ENCODE peak calls at places on chromosomes 7 and 10, in eight cellular contexts. One of them, this sample, is unnamed.

GRCh38 chr7:132145466-132145865 is 430.8 kb downstream of the PLXNA4 start:
- DNase-seq in spleen: no peak
- DNase-seq in mammary epithelial cell: peak; percentile 92
- DNase-seq in upper lobe of left lung: no peak
- DNase-seq in testis: no peak
- DNase-seq in PC-3: peak; percentile 88
- DNase-seq in heart left ventricle: no peak
- DNase-seq in endothelial cell of umbilical vein: peak; percentile 88
- DNase-seq in this sample: peak; percentile 45

GRCh38 chr7:80428161-80429054 is 83.5 kb downstream of the GNAT3 start:
- DNase-seq in spleen: no peak
- DNase-seq in mammary epithelial cell: peak; percentile 62
- DNase-seq in upper lobe of left lung: no peak
- DNase-seq in testis: peak; percentile 28
- DNase-seq in PC-3: peak; percentile 73
- DNase-seq in heart left ventricle: no peak
- DNase-seq in endothelial cell of umbilical vein: peak; percentile 63
- DNase-seq in this sample: peak; percentile 58

GRCh38 chr7:155984609-155985405 is 172.5 kb upstream of the SHH start:
- DNase-seq in spleen: no peak
- DNase-seq in mammary epithelial cell: no peak
- DNase-seq in upper lobe of left lung: no peak
- DNase-seq in testis: no peak
- DNase-seq in PC-3: no peak
- DNase-seq in heart left ventricle: no peak
- DNase-seq in endothelial cell of umbilical vein: no peak
- DNase-seq in this sample: no peak

GRCh38 chr7:80259-81236 is 111.8 kb upstream of the FAM20C start:
- DNase-seq in spleen: peak; percentile 67
- DNase-seq in mammary epithelial cell: no peak
- DNase-seq in upper lobe of left lung: peak; percentile 62
- DNase-seq in testis: peak; percentile 11
- DNase-seq in PC-3: no peak
- DNase-seq in heart left ventricle: no peak
- DNase-seq in endothelial cell of umbilical vein: no peak
- DNase-seq in this sample: no peak

GRCh38 chr10:99661370-99661749 is 2.1 kb downstream of the ENTPD7 start:
- DNase-seq in spleen: no peak
- DNase-seq in mammary epithelial cell: peak; percentile 94
- DNase-seq in upper lobe of left lung: no peak
- DNase-seq in testis: no peak
- DNase-seq in PC-3: peak; percentile 89
- DNase-seq in heart left ventricle: no peak
- DNase-seq in endothelial cell of umbilical vein: peak; percentile 72
- DNase-seq in this sample: peak; percentile 26

GRCh38 chr10:114174462-114175190 is 623 bp upstream of the CCDC186 start:
- DNase-seq in spleen: peak; percentile 88
- DNase-seq in mammary epithelial cell: peak; percentile 81
- DNase-seq in upper lobe of left lung: no peak
- DNase-seq in testis: peak; percentile 56
- DNase-seq in PC-3: no peak
- DNase-seq in heart left ventricle: no peak
- DNase-seq in endothelial cell of umbilical vein: no peak
- DNase-seq in this sample: no peak

GRCh38 chr10:69407621-69408301 is 9.0 kb downstream of the TACR2 start:
- DNase-seq in spleen: peak; percentile 85
- DNase-seq in mammary epithelial cell: no peak
- DNase-seq in upper lobe of left lung: no peak
- DNase-seq in testis: no peak
- DNase-seq in PC-3: peak; percentile 65
- DNase-seq in heart left ventricle: peak; percentile 65
- DNase-seq in endothelial cell of umbilical vein: peak; percentile 31
- DNase-seq in this sample: no peak

GRCh38 chr7:127107601-127108007 is 145.1 kb downstream of the GRM8 start:
- DNase-seq in spleen: no peak
- DNase-seq in mammary epithelial cell: peak; percentile 59
- DNase-seq in upper lobe of left lung: no peak
- DNase-seq in testis: peak; percentile 81
- DNase-seq in PC-3: peak; percentile 57
- DNase-seq in heart left ventricle: no peak
- DNase-seq in endothelial cell of umbilical vein: peak; percentile 21
- DNase-seq in this sample: peak; percentile 87

GRCh38 chr7:98280791-98281756 is at the start of gene BRI3:
- DNase-seq in spleen: peak; percentile 97
- DNase-seq in mammary epithelial cell: peak; percentile 78
- DNase-seq in upper lobe of left lung: peak; percentile 99
- DNase-seq in testis: peak; percentile 96
- DNase-seq in PC-3: peak; percentile 85
- DNase-seq in heart left ventricle: peak; percentile 96
- DNase-seq in endothelial cell of umbilical vein: peak; percentile 79
- DNase-seq in this sample: peak; percentile 98

GRCh38 chr7:81150951-81151361 is 232.1 kb upstream of the SEMA3C start:
- DNase-seq in spleen: no peak
- DNase-seq in mammary epithelial cell: peak; percentile 32
- DNase-seq in upper lobe of left lung: no peak
- DNase-seq in testis: no peak
- DNase-seq in PC-3: no peak
- DNase-seq in heart left ventricle: no peak
- DNase-seq in endothelial cell of umbilical vein: no peak
- DNase-seq in this sample: no peak

GRCh38 chr7:83824214-83824613 is 175.3 kb upstream of the SEMA3E start:
- DNase-seq in spleen: no peak
- DNase-seq in mammary epithelial cell: peak; percentile 57
- DNase-seq in upper lobe of left lung: no peak
- DNase-seq in testis: no peak
- DNase-seq in PC-3: peak; percentile 81
- DNase-seq in heart left ventricle: no peak
- DNase-seq in endothelial cell of umbilical vein: peak; percentile 42
- DNase-seq in this sample: no peak

GRCh38 chr10:97543025-97543546 is 29.5 kb upstream of the ANKRD2 start:
- DNase-seq in spleen: peak; percentile 86
- DNase-seq in mammary epithelial cell: peak; percentile 98
- DNase-seq in upper lobe of left lung: no peak
- DNase-seq in testis: peak; percentile 66
- DNase-seq in PC-3: peak; percentile 88
- DNase-seq in heart left ventricle: peak; percentile 88
- DNase-seq in endothelial cell of umbilical vein: peak; percentile 98
- DNase-seq in this sample: peak; percentile 85

GRCh38 chr7:150780249-150780648 is 19.9 kb downstream of the TMEM176B start:
- DNase-seq in spleen: no peak
- DNase-seq in mammary epithelial cell: no peak
- DNase-seq in upper lobe of left lung: no peak
- DNase-seq in testis: no peak
- DNase-seq in PC-3: no peak
- DNase-seq in heart left ventricle: no peak
- DNase-seq in endothelial cell of umbilical vein: no peak
- DNase-seq in this sample: no peak

GRCh38 chr7:129612112-129613015 is 844 bp downstream of the NRF1 start:
- DNase-seq in spleen: peak; percentile 90
- DNase-seq in mammary epithelial cell: peak; percentile 22
- DNase-seq in upper lobe of left lung: peak; percentile 73
- DNase-seq in testis: peak; percentile 74
- DNase-seq in PC-3: peak; percentile 11
- DNase-seq in heart left ventricle: peak; percentile 77
- DNase-seq in endothelial cell of umbilical vein: peak; percentile 77
- DNase-seq in this sample: peak; percentile 61

GRCh38 chr7:157811946-157812345 is 475.1 kb downstream of the DNAJB6 start:
- DNase-seq in spleen: peak; percentile 56
- DNase-seq in mammary epithelial cell: no peak
- DNase-seq in upper lobe of left lung: no peak
- DNase-seq in testis: no peak
- DNase-seq in PC-3: no peak
- DNase-seq in heart left ventricle: peak; percentile 53
- DNase-seq in endothelial cell of umbilical vein: no peak
- DNase-seq in this sample: no peak

GRCh38 chr10:416091-416515 is 273.4 kb downstream of the DIP2C start:
- DNase-seq in spleen: no peak
- DNase-seq in mammary epithelial cell: no peak
- DNase-seq in upper lobe of left lung: no peak
- DNase-seq in testis: no peak
- DNase-seq in PC-3: no peak
- DNase-seq in heart left ventricle: no peak
- DNase-seq in endothelial cell of umbilical vein: no peak
- DNase-seq in this sample: no peak

GRCh38 chr10:27799046-27799445 is 53.4 kb upstream of the MKX start:
- DNase-seq in spleen: no peak
- DNase-seq in mammary epithelial cell: no peak
- DNase-seq in upper lobe of left lung: no peak
- DNase-seq in testis: no peak
- DNase-seq in PC-3: no peak
- DNase-seq in heart left ventricle: no peak
- DNase-seq in endothelial cell of umbilical vein: no peak
- DNase-seq in this sample: no peak
- H3K4me1 ChIP-seq in spleen: no peaks in the 10 kb centered on the region
- H3K4me1 ChIP-seq in mammary epithelial cell: no peaks in the 10 kb centered on the region
- H3K4me1 ChIP-seq in upper lobe of left lung: no peaks in the 10 kb centered on the region
- H3K4me1 ChIP-seq in testis: no peaks in the 10 kb centered on the region
- H3K4me1 ChIP-seq in PC-3: peaks cover 4% of the 10 kb centered on the region
- H3K4me1 ChIP-seq in heart left ventricle: no peaks in the 10 kb centered on the region
- H3K4me1 ChIP-seq in endothelial cell of umbilical vein: no peaks in the 10 kb centered on the region
- H3K4me1 ChIP-seq in this sample: no peaks in the 10 kb centered on the region

DNA sequence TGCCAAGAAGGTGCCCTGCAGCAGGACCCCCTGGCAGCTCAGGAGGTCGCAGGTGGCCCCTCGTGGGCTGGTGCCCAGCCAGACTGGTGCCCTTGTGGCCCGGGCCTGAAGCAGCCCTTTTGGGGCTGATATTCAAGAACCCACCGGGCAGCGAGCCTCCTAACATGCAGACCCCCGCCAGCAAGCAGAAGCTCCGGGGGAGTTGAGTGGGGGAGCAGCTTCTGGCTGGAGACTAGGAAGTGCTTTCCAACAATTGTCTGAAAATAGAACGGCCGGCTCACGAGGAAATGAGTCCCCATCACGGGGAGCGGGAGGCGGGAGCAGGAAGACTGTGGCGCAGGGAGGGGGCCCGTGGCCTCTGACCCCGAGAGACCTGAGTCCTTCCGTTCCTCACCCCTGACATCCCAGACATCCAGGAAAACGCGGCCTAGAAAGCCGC is 9.5 kb upstream of the INTS1 start:
- DNase-seq in spleen: no peak
- DNase-seq in mammary epithelial cell: no peak
- DNase-seq in upper lobe of left lung: peak; percentile 79
- DNase-seq in testis: no peak
- DNase-seq in PC-3: no peak
- DNase-seq in heart left ventricle: peak; percentile 70
- DNase-seq in endothelial cell of umbilical vein: peak; percentile 58
- DNase-seq in this sample: no peak
- H3K4me1 ChIP-seq in spleen: peaks cover 38% of the 10 kb centered on the region
- H3K4me1 ChIP-seq in mammary epithelial cell: peaks cover 14% of the 10 kb centered on the region
- H3K4me1 ChIP-seq in upper lobe of left lung: peaks cover 3% of the 10 kb centered on the region
- H3K4me1 ChIP-seq in testis: no peaks in the 10 kb centered on the region
- H3K4me1 ChIP-seq in PC-3: peaks cover 20% of the 10 kb centered on the region
- H3K4me1 ChIP-seq in heart left ventricle: peaks cover 27% of the 10 kb centered on the region
- H3K4me1 ChIP-seq in endothelial cell of umbilical vein: peaks cover 9% of the 10 kb centered on the region
- H3K4me1 ChIP-seq in this sample: no peaks in the 10 kb centered on the region

DNA sequence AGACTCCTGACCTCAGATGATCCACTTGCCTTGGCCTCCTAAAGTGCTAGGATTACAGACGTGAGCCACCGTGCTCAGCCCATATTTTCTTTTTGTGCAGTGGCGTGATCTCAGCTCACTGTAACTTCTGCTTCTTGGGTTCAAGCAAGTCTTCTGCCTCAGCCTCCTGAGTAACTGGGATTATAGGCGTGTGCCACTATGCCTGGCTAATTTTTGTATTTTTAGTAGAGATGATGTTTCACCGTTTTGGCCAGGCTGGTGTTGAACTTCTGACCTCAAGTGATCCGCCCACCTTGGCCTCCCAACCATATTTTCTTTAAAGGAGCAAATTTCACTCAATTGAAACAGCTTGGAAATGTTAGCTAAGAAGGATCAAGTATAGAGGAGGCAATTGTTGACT is 16.5 kb downstream of the GBF1 start:
- DNase-seq in spleen: no peak
- DNase-seq in mammary epithelial cell: no peak
- DNase-seq in upper lobe of left lung: no peak
- DNase-seq in testis: no peak
- DNase-seq in PC-3: no peak
- DNase-seq in heart left ventricle: no peak
- DNase-seq in endothelial cell of umbilical vein: no peak
- DNase-seq in this sample: no peak
- H3K4me1 ChIP-seq in spleen: peaks cover 2% of the 10 kb centered on the region
- H3K4me1 ChIP-seq in mammary epithelial cell: no peaks in the 10 kb centered on the region
- H3K4me1 ChIP-seq in upper lobe of left lung: peaks cover 19% of the 10 kb centered on the region
- H3K4me1 ChIP-seq in testis: peaks cover 13% of the 10 kb centered on the region
- H3K4me1 ChIP-seq in PC-3: peaks cover 9% of the 10 kb centered on the region
- H3K4me1 ChIP-seq in heart left ventricle: peaks cover 36% of the 10 kb centered on the region
- H3K4me1 ChIP-seq in endothelial cell of umbilical vein: peaks cover 7% of the 10 kb centered on the region
- H3K4me1 ChIP-seq in this sample: no peaks in the 10 kb centered on the region

GRCh38 chr10:93463723-93464511 is 18.2 kb downstream of the MYOF start:
- DNase-seq in spleen: no peak
- DNase-seq in mammary epithelial cell: no peak
- DNase-seq in upper lobe of left lung: no peak
- DNase-seq in testis: peak; percentile 42
- DNase-seq in PC-3: no peak
- DNase-seq in heart left ventricle: no peak
- DNase-seq in endothelial cell of umbilical vein: peak; percentile 41
- DNase-seq in this sample: no peak

GRCh38 chr10:93462881-93463280 is 19.3 kb downstream of the MYOF start:
- DNase-seq in spleen: no peak
- DNase-seq in mammary epithelial cell: peak; percentile 56
- DNase-seq in upper lobe of left lung: no peak
- DNase-seq in testis: no peak
- DNase-seq in PC-3: peak; percentile 92
- DNase-seq in heart left ventricle: no peak
- DNase-seq in endothelial cell of umbilical vein: peak; percentile 99
- DNase-seq in this sample: no peak

GRCh38 chr10:93465806-93466675 is 16.1 kb downstream of the MYOF start:
- DNase-seq in spleen: no peak
- DNase-seq in mammary epithelial cell: peak; percentile 98
- DNase-seq in upper lobe of left lung: peak; percentile 43
- DNase-seq in testis: peak; percentile 58
- DNase-seq in PC-3: peak; percentile 93
- DNase-seq in heart left ventricle: peak; percentile 83
- DNase-seq in endothelial cell of umbilical vein: peak; percentile 97
- DNase-seq in this sample: peak; percentile 70

GRCh38 chr10:93462371-93462770 is 19.8 kb downstream of the MYOF start:
- DNase-seq in spleen: no peak
- DNase-seq in mammary epithelial cell: no peak
- DNase-seq in upper lobe of left lung: no peak
- DNase-seq in testis: no peak
- DNase-seq in PC-3: no peak
- DNase-seq in heart left ventricle: no peak
- DNase-seq in endothelial cell of umbilical vein: no peak
- DNase-seq in this sample: no peak

DNA sequence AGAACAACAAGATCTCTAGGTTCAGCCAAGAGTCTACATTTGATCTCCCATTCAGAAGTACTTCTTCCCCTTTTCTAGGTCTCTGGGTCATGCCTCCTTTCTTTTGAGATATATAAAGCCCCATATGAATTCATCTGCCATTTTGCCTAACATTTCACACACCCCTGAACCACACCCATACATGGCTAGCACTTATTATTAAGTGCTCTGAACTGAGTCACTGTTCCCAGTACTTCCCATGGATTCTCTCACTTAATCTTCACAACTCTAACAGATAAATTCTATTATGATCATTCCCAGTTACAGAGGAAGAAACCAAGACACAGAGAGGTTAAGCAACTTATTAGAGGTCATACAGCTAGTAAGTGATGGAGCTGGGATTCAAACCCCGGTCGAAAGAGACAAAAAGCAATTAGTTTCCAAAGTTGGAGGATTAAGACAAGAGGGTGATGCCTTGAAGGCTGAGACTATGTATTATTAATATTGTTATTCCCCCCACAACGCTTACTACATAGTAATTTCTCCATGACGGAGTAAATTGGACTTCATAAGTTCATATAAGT is 17.2 kb downstream of the MYOF start:
- DNase-seq in spleen: no peak
- DNase-seq in mammary epithelial cell: no peak
- DNase-seq in upper lobe of left lung: no peak
- DNase-seq in testis: no peak
- DNase-seq in PC-3: no peak
- DNase-seq in heart left ventricle: no peak
- DNase-seq in endothelial cell of umbilical vein: peak; percentile 49
- DNase-seq in this sample: no peak
- H3K4me1 ChIP-seq in spleen: peaks cover 52% of the 10 kb centered on the region
- H3K4me1 ChIP-seq in mammary epithelial cell: peaks cover 78% of the 10 kb centered on the region
- H3K4me1 ChIP-seq in upper lobe of left lung: peaks cover 76% of the 10 kb centered on the region
- H3K4me1 ChIP-seq in testis: peaks cover 7% of the 10 kb centered on the region
- H3K4me1 ChIP-seq in PC-3: peaks cover 82% of the 10 kb centered on the region
- H3K4me1 ChIP-seq in heart left ventricle: peaks cover 70% of the 10 kb centered on the region
- H3K4me1 ChIP-seq in endothelial cell of umbilical vein: peaks cover 86% of the 10 kb centered on the region
- H3K4me1 ChIP-seq in this sample: peaks cover 13% of the 10 kb centered on the region